ENCODE peak calls at places on chromosomes 6 and 20, in four cellular contexts. R is IMR-90, B is Peyer's patch, L is K562. T is an unnamed sample. For H3K4me1, the result is how much of the 10 kb centered on the place peaks cover.

GRCh38 chr6:14882394-14883073 is 363.3 kb upstream of the JARID2 start:
- DNase-seq in B (no peak), R (peak), L (no peak), T (no peak)

GRCh38 chr20:46139243-46139889 is 21.3 kb downstream of the CD40 start:
- DNase-seq in L (no peak), B (no peak), R (no peak), T (no peak)

GRCh38 chr6:159184559-159184958 is 15.4 kb downstream of the FNDC1 start:
- DNase-seq in R (no peak), L (no peak), B (no peak), T (no peak)

GRCh38 chr6:41271901-41272395 is 14.5 kb downstream of the TREM1 start:
- DNase-seq in R (no peak), L (no peak), B (no peak), T (no peak)

GRCh38 chr6:55902796-55903195 is 27.4 kb upstream of the BMP5 start:
- DNase-seq in L (no peak), R (peak), B (no peak), T (no peak)

GRCh38 chr6:47278545-47278944 is 31.2 kb downstream of the TNFRSF21 start:
- DNase-seq in L (no peak), R (peak), B (no peak), T (no peak)

GRCh38 chr6:119231394-119231793 is 118.2 kb downstream of the MAN1A1 start:
- DNase-seq in B (no peak), R (no peak), L (no peak), T (no peak)

GRCh38 chr20:53030061-53030460 is 57.9 kb downstream of the TSHZ2 start:
- DNase-seq in L (no peak), R (no peak), B (no peak), T (no peak)

GRCh38 chr6:81820979-81821378 is 68.5 kb upstream of the TENT5A start:
- DNase-seq in B (no peak), R (no peak), L (no peak), T (no peak)

GRCh38 chr6:147341486-147341885 is 137.3 kb downstream of the STXBP5 start:
- DNase-seq in B (no peak), R (no peak), L (no peak), T (no peak)

GRCh38 chr6:29790626-29791025 is 37.0 kb upstream of the HLA-G start:
- DNase-seq in R (no peak), L (no peak), B (no peak), T (no peak)

GRCh38 chr6:54595844-54596243 is 250.7 kb upstream of the FAM83B start:
- DNase-seq in B (no peak), R (peak), L (no peak), T (no peak)

GRCh38 chr20:45008521-45009049 is 42.3 kb downstream of the STK4 start:
- DNase-seq in R (peak), B (no peak), L (no peak), T (no peak)

GRCh38 chr20:1665345-1665744 is 7.8 kb upstream of the SIRPG start:
- DNase-seq in R (no peak), L (no peak), B (no peak), T (no peak)

GRCh38 chr20:17735959-17736621 is 36.3 kb downstream of the BANF2 start:
- DNase-seq in R (peak), B (no peak), L (no peak), T (no peak)

GRCh38 chr6:72787521-72788031 is 165.7 kb downstream of the KCNQ5 start:
- DNase-seq in R (peak), L (no peak), B (no peak), T (no peak)

GRCh38 chr20:12318043-12318442 is 400.4 kb downstream of the BTBD3 start:
- DNase-seq in R (no peak), B (no peak), L (no peak), T (no peak)

GRCh38 chr6:46507426-46507825 is 16.2 kb upstream of the RCAN2 start:
- DNase-seq in L (no peak), R (no peak), B (no peak), T (no peak)

GRCh38 chr6:83962592-83962991 is 71.0 kb upstream of the MRAP2 start:
- DNase-seq in L (no peak), R (no peak), B (no peak), T (no peak)

GRCh38 chr6:21103626-21104224 is 489.8 kb upstream of the SOX4 start:
- DNase-seq in R (peak), L (no peak), B (no peak), T (no peak)

GRCh38 chr20:33820362-33820761 is 9.2 kb downstream of the CHMP4B start:
- DNase-seq in R (no peak), B (no peak), L (no peak), T (no peak)

GRCh38 chr20:64264091-64264490 is 8.5 kb downstream of the PCMTD2 start:
- DNase-seq in L (no peak), R (no peak), B (no peak), T (no peak)

GRCh38 chr6:53119772-53120409 is 28.8 kb downstream of the GCM1 start:
- DNase-seq in R (peak), L (no peak), B (no peak), T (no peak)

DNA sequence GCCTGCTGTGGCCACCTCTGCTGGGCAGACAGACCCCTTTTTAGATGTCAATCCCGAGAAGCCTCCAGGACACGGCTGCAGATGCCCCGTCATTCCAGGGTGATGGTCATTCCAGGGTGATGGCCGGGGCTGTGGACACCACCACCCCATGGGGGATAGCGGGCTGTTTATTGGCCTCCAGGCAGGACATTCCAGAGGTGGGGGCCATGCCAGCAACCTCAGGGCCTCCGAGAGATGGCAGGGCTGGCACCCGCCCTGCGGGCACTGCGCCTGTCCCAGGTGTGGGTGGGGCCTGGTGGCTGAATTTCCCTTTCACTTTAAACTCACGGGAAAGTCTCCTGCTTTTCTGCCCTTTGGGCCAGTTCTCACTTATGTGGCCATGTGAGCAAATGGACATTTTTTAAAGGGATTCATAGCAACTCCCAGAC is 14.5 kb downstream of the COL9A3 start:
- DNase-seq in B (peak), R (no peak), L (no peak), T (no peak)
- H3K4me1 ChIP-seq in B (under half), R (under half), L (under half), T (under half)

GRCh38 chr6:105458061-105458460 is 55.2 kb upstream of the PREP start:
- DNase-seq in R (no peak), B (no peak), L (no peak), T (no peak)

GRCh38 chr6:105458552-105458951 is 55.7 kb upstream of the PREP start:
- DNase-seq in L (no peak), R (no peak), B (no peak), T (no peak)

GRCh38 chr6:105459049-105459448 is 56.2 kb upstream of the PREP start:
- DNase-seq in R (no peak), B (no peak), L (no peak), T (no peak)

GRCh38 chr6:105460860-105461259 is 58.0 kb upstream of the PREP start:
- DNase-seq in L (no peak), R (no peak), B (no peak), T (no peak)

GRCh38 chr6:105459884-105460283 is 57.0 kb upstream of the PREP start:
- DNase-seq in L (no peak), B (no peak), R (peak), T (no peak)
- TF ChIP-seq CTCF in L (no peak), B (no peak), R (no peak), T (no peak)

GRCh38 chr6:63713332-63713731 is 77.7 kb downstream of the PHF3 start:
- DNase-seq in L (no peak), B (no peak), R (no peak), T (no peak)
- TF ChIP-seq POLR2A in L (peak), B (no peak), R (no peak), T (no peak)

DNA sequence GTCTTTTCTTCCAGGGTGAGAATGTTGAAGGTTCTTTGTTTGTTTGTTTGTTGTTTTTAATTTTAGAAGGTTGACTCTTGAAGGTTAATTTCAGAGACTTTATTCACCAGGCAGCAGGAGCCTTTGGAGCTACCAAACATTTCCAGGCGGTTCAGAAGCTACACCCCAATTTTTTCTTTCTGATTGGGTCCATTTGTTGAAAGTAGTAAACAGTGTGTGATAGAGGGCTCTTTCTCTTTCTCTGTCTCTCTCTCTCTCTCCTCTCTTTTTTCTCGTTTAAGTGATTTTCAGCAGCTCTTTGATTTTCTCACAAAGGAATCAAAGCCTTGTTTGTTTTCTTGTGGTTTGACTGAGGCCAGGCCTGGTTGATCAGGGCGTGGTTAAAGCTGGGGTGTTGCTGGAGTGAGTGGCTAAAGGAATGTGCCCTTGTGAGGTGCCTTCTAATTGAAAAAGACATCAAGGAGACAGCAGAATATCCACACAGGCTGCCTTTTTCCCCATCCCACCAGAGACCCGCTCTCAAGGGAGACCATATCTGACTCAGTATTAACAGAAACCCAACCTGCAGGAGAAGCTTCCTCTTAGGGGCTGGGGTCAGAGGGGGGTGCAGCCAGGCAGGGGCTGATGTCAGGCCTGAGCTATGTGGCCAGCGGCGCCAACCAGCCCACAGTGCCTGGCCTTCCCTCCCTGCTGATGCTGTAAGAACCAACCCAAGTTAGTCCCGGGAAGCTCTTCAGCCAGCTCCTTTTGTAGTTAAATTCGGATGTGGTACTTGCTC is 40.4 kb upstream of the NAA20 start:
- DNase-seq in L (no peak), B (no peak), R (peak), T (peak)
- H3K4me1 ChIP-seq in L (under half), B (under half), R (under half), T (under half)